ENCODE peak calls at places on chromosome 4, in nine cellular contexts. V is transverse colon, K is sigmoid colon, O is tibial nerve, E is A549, X is H1, W is K562, U is HepG2, L is suprapubic skin. M is an unnamed sample.

GRCh38 chr4:113901994-113902787 is 77.3 kb downstream of the ARSJ start:
- DNase-seq in V (peak), K (no peak), O (no peak), E (no peak), X (no peak), W (no peak), U (peak), L (no peak), M (no peak)

GRCh38 chr4:94532016-94532789 is 80.5 kb downstream of the PDLIM5 start:
- DNase-seq in V (peak), K (no peak), O (no peak), E (peak), X (no peak), W (no peak), U (no peak), L (no peak), M (no peak)

GRCh38 chr4:168612435-168613139 is 115.7 kb downstream of the PALLD start:
- DNase-seq in V (no peak), K (no peak), O (no peak), E (peak), X (no peak), W (no peak), U (no peak), L (no peak), M (no peak)

GRCh38 chr4:83961575-83961974 is 425.7 kb downstream of the GPAT3 start:
- DNase-seq in V (no peak), K (no peak), O (no peak), E (peak), X (no peak), W (no peak), U (no peak), L (no peak), M (no peak)

GRCh38 chr4:86129546-86129945 is 230.3 kb downstream of the MAPK10 start:
- DNase-seq in V (no peak), K (no peak), O (no peak), E (no peak), X (no peak), W (no peak), U (no peak), L (no peak), M (no peak)

GRCh38 chr4:125317526-125317880 is 2.7 kb downstream of the FAT4 start:
- DNase-seq in V (peak), K (peak), O (peak), E (peak), X (no peak), W (no peak), U (no peak), L (peak), M (peak)

GRCh38 chr4:34250562-34250961 is 1993.8 kb downstream of the ARAP2 start:
- DNase-seq in V (no peak), K (no peak), O (no peak), E (no peak), X (no peak), W (no peak), U (no peak), L (no peak), M (no peak)

GRCh38 chr4:139015948-139016451 is 419 bp downstream of the NOCT start:
- DNase-seq in V (peak), K (no peak), O (no peak), E (peak), X (no peak), W (no peak), U (peak), L (no peak), M (no peak)

GRCh38 chr4:78057135-78057599 is at the start of gene FRAS1:
- DNase-seq in V (peak), K (peak), O (no peak), E (peak), X (peak), W (no peak), U (peak), L (peak), M (peak)

GRCh38 chr4:7861440-7861881 is 78.2 kb downstream of the AFAP1 start:
- DNase-seq in V (no peak), K (peak), O (no peak), E (peak), X (no peak), W (no peak), U (no peak), L (no peak), M (no peak)

GRCh38 chr4:112532267-112532666 is 16.3 kb upstream of the NEUROG2 start:
- DNase-seq in V (no peak), K (no peak), O (no peak), E (no peak), X (no peak), W (no peak), U (no peak), L (no peak), M (no peak)

GRCh38 chr4:158850800-158851644 is 82.2 kb downstream of the FNIP2 start:
- DNase-seq in V (no peak), K (no peak), O (no peak), E (no peak), X (no peak), W (peak), U (no peak), L (no peak), M (no peak)

GRCh38 chr4:114698256-114698655 is 99.6 kb downstream of the UGT8 start:
- DNase-seq in V (no peak), K (no peak), O (no peak), E (no peak), X (no peak), W (no peak), U (no peak), L (no peak), M (no peak)

GRCh38 chr4:42985971-42986370 is 93.5 kb downstream of the GRXCR1 start:
- DNase-seq in V (no peak), K (no peak), O (no peak), E (no peak), X (no peak), W (no peak), U (no peak), L (no peak), M (no peak)

GRCh38 chr4:41661447-41662076 is 87.0 kb downstream of the PHOX2B start:
- DNase-seq in V (peak), K (no peak), O (peak), E (peak), X (peak), W (peak), U (peak), L (no peak), M (peak)

GRCh38 chr4:119010909-119011606 is 122.4 kb downstream of the SYNPO2 start:
- DNase-seq in V (no peak), K (peak), O (no peak), E (no peak), X (no peak), W (no peak), U (no peak), L (no peak), M (no peak)

GRCh38 chr4:40552536-40552935 is 77.1 kb downstream of the RBM47 start:
- DNase-seq in V (no peak), K (no peak), O (no peak), E (peak), X (no peak), W (no peak), U (no peak), L (no peak), M (no peak)

GRCh38 chr4:40547446-40548132 is 82.1 kb downstream of the RBM47 start:
- DNase-seq in V (no peak), K (no peak), O (no peak), E (no peak), X (no peak), W (no peak), U (no peak), L (no peak), M (no peak)

GRCh38 chr4:40553995-40554394 is 75.7 kb downstream of the RBM47 start:
- DNase-seq in V (no peak), K (no peak), O (peak), E (no peak), X (no peak), W (no peak), U (no peak), L (no peak), M (no peak)

GRCh38 chr4:40548256-40548655 is 81.4 kb downstream of the RBM47 start:
- DNase-seq in V (no peak), K (no peak), O (no peak), E (no peak), X (no peak), W (no peak), U (no peak), L (no peak), M (no peak)

GRCh38 chr4:40550900-40551546 is 78.6 kb downstream of the RBM47 start:
- DNase-seq in V (peak), K (no peak), O (no peak), E (peak), X (no peak), W (peak), U (peak), L (no peak), M (no peak)
- TF ChIP-seq EP300 in V (no peak), K (no peak), O (no peak), E (no peak), X (no peak), W (peak), U (no peak), L (no peak), M (no peak)

DNA sequence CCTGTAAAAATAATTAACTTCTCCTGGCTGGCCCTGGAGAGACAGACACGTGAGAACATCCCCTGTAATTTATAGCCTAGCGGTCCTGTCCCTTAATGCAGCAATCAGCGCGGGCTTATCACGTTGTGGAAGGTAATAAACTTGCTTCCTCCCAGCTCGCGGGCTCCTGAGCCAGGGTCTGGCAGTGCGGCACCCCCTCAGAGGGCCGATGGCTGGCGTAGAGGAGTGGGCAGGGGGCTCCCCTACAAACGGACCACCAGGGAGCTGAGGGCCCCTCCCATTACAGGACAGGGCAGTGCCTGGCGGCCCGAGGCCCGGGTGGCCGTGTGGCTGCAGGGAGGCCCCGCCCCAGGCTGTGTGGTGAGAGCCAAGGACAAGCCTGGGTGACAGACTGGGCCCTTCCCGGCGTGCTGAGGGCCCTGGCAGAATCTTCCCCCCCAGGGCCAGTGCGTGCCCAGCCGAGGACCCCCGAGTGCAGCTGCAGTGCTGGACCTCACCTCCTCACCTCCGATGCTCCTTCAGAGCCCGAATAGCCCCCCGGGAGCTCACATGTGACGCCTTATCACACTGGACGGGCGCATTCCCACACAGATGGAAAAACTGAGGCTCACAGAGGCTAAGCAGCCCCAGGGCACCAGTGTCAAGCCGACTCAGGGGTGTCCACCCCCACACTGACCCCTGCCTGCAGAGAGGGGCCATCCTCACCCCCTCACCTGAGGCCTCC is 84.8 kb upstream of the NKX1-1 start:
- DNase-seq in V (no peak), K (no peak), O (no peak), E (no peak), X (no peak), W (no peak), U (no peak), L (no peak), M (no peak)
- TF ChIP-seq EP300 in V (no peak), K (no peak), O (no peak), E (no peak), X (no peak), W (no peak), U (no peak), L (no peak), M (no peak)

DNA sequence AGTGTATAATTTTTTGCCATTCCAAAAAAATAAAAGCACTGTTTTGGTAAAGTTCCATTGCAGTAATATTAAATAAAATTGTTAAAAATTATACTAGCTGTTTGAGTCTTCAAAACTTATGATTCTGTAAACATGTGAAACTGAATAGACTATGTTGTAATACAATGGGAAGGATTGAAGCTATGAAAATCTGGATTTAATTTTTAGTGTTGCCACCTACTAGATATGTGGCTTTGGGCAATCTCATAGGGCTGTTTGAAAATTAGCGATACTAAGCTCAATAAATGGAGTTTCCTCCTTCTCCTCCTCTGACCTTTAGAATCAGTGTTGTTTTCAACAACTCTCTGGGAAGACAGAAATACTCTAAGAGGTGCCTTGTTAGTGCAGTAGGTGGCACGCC is 4.5 kb downstream of the PGRMC2 start:
- DNase-seq in V (no peak), K (no peak), O (no peak), E (no peak), X (no peak), W (no peak), U (no peak), L (no peak), M (no peak)
- TF ChIP-seq EP300 in V (no peak), K (no peak), O (no peak), E (no peak), X (no peak), W (no peak), U (no peak), L (no peak), M (no peak)

GRCh38 chr4:69523385-69524132 is 27.9 kb upstream of the UGT2B4 start:
- DNase-seq in V (no peak), K (no peak), O (no peak), E (no peak), X (no peak), W (no peak), U (no peak), L (no peak), M (no peak)

GRCh38 chr4:69522554-69522953 is 26.8 kb upstream of the UGT2B4 start:
- DNase-seq in V (no peak), K (no peak), O (no peak), E (no peak), X (no peak), W (no peak), U (no peak), L (no peak), M (no peak)

GRCh38 chr4:69524708-69525107 is 29.0 kb upstream of the UGT2B4 start:
- DNase-seq in V (no peak), K (no peak), O (no peak), E (no peak), X (no peak), W (no peak), U (no peak), L (no peak), M (no peak)
- TF ChIP-seq EP300 in V (no peak), K (no peak), O (no peak), E (no peak), X (no peak), W (no peak), U (no peak), L (no peak), M (no peak)

DNA sequence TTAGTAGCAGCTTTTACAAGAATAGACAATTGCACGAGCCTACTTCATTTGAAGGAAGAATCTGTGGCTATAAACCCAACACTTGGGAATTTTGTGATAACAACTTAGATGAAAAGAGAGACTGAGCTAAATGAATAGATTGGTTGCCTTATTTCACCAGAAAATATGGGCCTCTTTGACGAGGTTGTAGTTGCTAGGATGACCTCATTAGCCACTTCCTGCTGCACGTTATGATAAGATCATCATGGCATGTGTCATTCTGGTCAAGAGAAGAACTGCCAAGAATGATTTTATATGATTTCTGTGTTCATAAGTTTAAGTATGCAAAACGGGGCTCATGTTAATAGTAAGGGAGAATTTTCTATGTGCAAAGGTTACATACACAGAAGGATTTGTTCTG is 321.9 kb upstream of the GIMD1 start:
- DNase-seq in V (no peak), K (no peak), O (no peak), E (no peak), X (no peak), W (no peak), U (no peak), L (no peak), M (no peak)
- TF ChIP-seq EP300 in V (no peak), K (no peak), O (no peak), E (no peak), X (no peak), W (no peak), U (no peak), L (no peak), M (no peak)

GRCh38 chr4:20252656-20253271 is 1.1 kb downstream of the SLIT2 start:
- DNase-seq in V (peak), K (peak), O (peak), E (no peak), X (peak), W (no peak), U (no peak), L (peak), M (peak)
- TF ChIP-seq EP300 in V (no peak), K (no peak), O (peak), E (no peak), X (no peak), W (no peak), U (no peak), L (no peak), M (no peak)

GRCh38 chr4:10056334-10057022 is 35.2 kb upstream of the SLC2A9 start:
- DNase-seq in V (no peak), K (no peak), O (no peak), E (no peak), X (no peak), W (no peak), U (peak), L (no peak), M (no peak)
- TF ChIP-seq EP300 in V (no peak), K (no peak), O (no peak), E (no peak), X (no peak), W (no peak), U (no peak), L (no peak), M (no peak)

DNA sequence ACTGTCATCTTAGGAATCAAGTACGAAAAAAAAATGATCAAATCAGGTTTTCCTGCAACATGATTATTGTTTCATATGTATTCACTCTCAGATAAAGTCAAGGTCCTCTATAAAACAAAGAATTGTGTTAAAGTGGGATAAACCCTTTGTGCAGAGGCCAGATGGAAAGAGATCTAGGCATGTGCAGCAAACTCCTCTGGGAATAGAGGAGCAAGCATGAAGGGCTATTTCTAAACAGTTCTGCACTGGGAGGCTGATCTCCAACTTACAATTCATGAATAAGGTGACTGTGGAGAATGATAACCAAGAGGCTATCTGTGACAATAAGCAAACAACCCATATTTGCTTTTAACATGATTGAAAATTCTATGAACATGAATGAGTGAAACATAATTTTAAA is 2.4 kb upstream of the WDFY3 start:
- DNase-seq in V (no peak), K (no peak), O (no peak), E (no peak), X (no peak), W (no peak), U (no peak), L (no peak), M (no peak)
- TF ChIP-seq EP300 in V (no peak), K (no peak), O (no peak), E (no peak), X (no peak), W (no peak), U (no peak), L (no peak), M (no peak)

GRCh38 chr4:31455612-31456011 is 735.4 kb downstream of the PCDH7 start:
- DNase-seq in V (no peak), K (no peak), O (no peak), E (no peak), X (no peak), W (no peak), U (no peak), L (no peak), M (no peak)

GRCh38 chr4:31461425-31461824 is 741.3 kb downstream of the PCDH7 start:
- DNase-seq in V (no peak), K (no peak), O (no peak), E (peak), X (no peak), W (no peak), U (no peak), L (no peak), M (no peak)

DNA sequence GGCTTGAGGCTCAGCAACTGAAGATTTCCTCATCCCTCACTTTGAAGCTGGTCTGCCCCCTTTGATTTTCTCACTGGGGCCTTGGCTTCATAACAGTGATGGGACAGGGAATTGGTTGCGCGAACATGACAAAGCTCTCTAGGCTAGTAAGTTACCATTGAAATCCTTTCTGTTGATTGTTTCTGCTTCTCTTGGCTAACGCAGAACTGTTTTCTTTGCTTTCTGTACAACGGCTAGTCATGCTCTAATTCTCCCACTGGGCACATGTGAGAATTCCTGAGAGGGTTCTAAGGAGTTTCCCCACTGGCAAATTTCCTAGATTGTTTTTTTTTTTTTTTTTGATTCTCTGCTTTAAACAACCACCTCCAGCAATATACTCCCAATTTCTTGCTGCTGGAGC is 738.6 kb downstream of the PCDH7 start:
- DNase-seq in V (no peak), K (no peak), O (no peak), E (no peak), X (no peak), W (no peak), U (no peak), L (no peak), M (no peak)
- TF ChIP-seq EP300 in V (no peak), K (no peak), O (no peak), E (no peak), X (no peak), W (no peak), U (no peak), L (no peak), M (no peak)

GRCh38 chr4:153447175-153447887 is 18.8 kb upstream of the TMEM131L start:
- DNase-seq in V (no peak), K (no peak), O (no peak), E (no peak), X (no peak), W (no peak), U (no peak), L (no peak), M (no peak)

GRCh38 chr4:153451931-153452660 is 14.1 kb upstream of the TMEM131L start:
- DNase-seq in V (no peak), K (no peak), O (no peak), E (no peak), X (peak), W (no peak), U (no peak), L (no peak), M (no peak)

GRCh38 chr4:153449338-153449737 is 16.8 kb upstream of the TMEM131L start:
- DNase-seq in V (no peak), K (no peak), O (no peak), E (no peak), X (no peak), W (no peak), U (no peak), L (no peak), M (no peak)

GRCh38 chr4:153450545-153450917 is 15.6 kb upstream of the TMEM131L start:
- DNase-seq in V (no peak), K (no peak), O (no peak), E (no peak), X (no peak), W (no peak), U (no peak), L (no peak), M (no peak)

GRCh38 chr4:153448003-153448731 is 18.0 kb upstream of the TMEM131L start:
- DNase-seq in V (no peak), K (no peak), O (no peak), E (no peak), X (no peak), W (no peak), U (no peak), L (no peak), M (no peak)
- TF ChIP-seq EP300 in V (no peak), K (no peak), O (no peak), E (no peak), X (no peak), W (no peak), U (no peak), L (no peak), M (no peak)

M was measured in ovary.